ENCODE peak calls at places on chromosomes 4 and X, in five cellular contexts. D is activated naive CD8-positive, alpha-beta T cell treated with anti-CD3 and anti-CD28 coated beads, Interleukin-2, amount 50 U/mL, for 16 hours; F is H4; S is amniotic stem cell; O is GM12891. W is an unnamed sample.

GRCh38 chr4:5980436-5981155 is 37.6 kb downstream of the C4orf50 start:
- DNase-seq in D (no peak), F (no peak), S (no peak), O (no peak), W (no peak)

GRCh38 chrX:66914082-66914481 is 275.2 kb upstream of the EDA2R start:
- DNase-seq in S (no peak), D (no peak), F (no peak), O (no peak), W (no peak)

GRCh38 chr4:3857316-3857926 is 91.2 kb downstream of the ADRA2C start:
- DNase-seq in S (no peak), O (no peak), F (no peak), D (no peak), W (no peak)

GRCh38 chr4:112379306-112379705 is 82.1 kb downstream of the ALPK1 start:
- DNase-seq in O (no peak), F (no peak), D (no peak), S (no peak), W (no peak)

GRCh38 chr4:150801833-150802232 is 213.3 kb downstream of the LRBA start:
- DNase-seq in S (no peak), D (no peak), O (no peak), F (no peak), W (no peak)

GRCh38 chrX:3290561-3290960 is 55.9 kb downstream of the MXRA5 start:
- DNase-seq in S (no peak), D (no peak), F (no peak), O (no peak), W (no peak)

GRCh38 chr4:188781655-188782054 is 642.4 kb downstream of the TRIML1 start:
- DNase-seq in O (no peak), F (peak; percentile 46), D (no peak), S (no peak), W (no peak)

GRCh38 chr4:189548484-189549160 is 392.1 kb upstream of the FRG1 start:
- DNase-seq in D (no peak), F (no peak), S (no peak), O (no peak), W (no peak)

GRCh38 chr4:139534287-139534950 is 21.6 kb downstream of the SETD7 start:
- DNase-seq in D (no peak), F (no peak), S (no peak), O (no peak), W (no peak)

GRCh38 chrX:17377047-17377692 is 2.2 kb downstream of the NHS start:
- DNase-seq in D (no peak), F (peak; percentile 44), O (no peak), S (no peak), W (no peak)

GRCh38 chr4:13240066-13240465 is 244.1 kb downstream of the RAB28 start:
- DNase-seq in O (no peak), F (peak; percentile 68), D (no peak), S (no peak), W (no peak)

GRCh38 chrX:71941771-71942170 is 31.1 kb downstream of the NHSL2 start:
- DNase-seq in D (no peak), F (peak; percentile 13), S (peak; percentile 13), O (no peak), W (no peak)

GRCh38 chrX:120213438-120214265 is 37.0 kb upstream of the ZBTB33 start:
- DNase-seq in D (peak; percentile 1), S (peak; percentile 7), F (peak; percentile 50), O (peak; percentile 24), W (peak; percentile 34)

GRCh38 chr4:56240554-56241190 is 146.6 kb downstream of the AASDH start:
- DNase-seq in D (no peak), F (no peak), O (no peak), S (no peak), W (no peak)

GRCh38 chr4:8155048-8155447 is 3.6 kb downstream of the ABLIM2 start:
- DNase-seq in D (no peak), S (no peak), O (no peak), F (no peak), W (no peak)

GRCh38 chr4:128653514-128654420 is 155.7 kb upstream of the JADE1 start:
- DNase-seq in D (no peak), S (no peak), F (no peak), O (no peak), W (no peak)

GRCh38 chrX:107701493-107702121 is 73.3 kb downstream of the PRPS1 start:
- DNase-seq in O (no peak), D (no peak), F (no peak), S (no peak), W (no peak)

GRCh38 chr4:165493359-165493758 is 114.6 kb downstream of the CPE start:
- DNase-seq in O (peak; percentile 10), F (peak; percentile 57), D (peak; percentile 24), S (no peak), W (peak; percentile 25)

GRCh38 chr4:109559625-109559982 is 442 bp upstream of the MCUB start:
- DNase-seq in D (no peak), O (peak; percentile 36), F (no peak), S (no peak), W (peak; percentile 33)

GRCh38 chr4:11748169-11748872 is 319.6 kb upstream of the HS3ST1 start:
- DNase-seq in O (no peak), F (peak; percentile 81), D (no peak), S (peak; percentile 44), W (no peak)

GRCh38 chrX:119549327-119550016 is 15.7 kb downstream of the STEEP1 start:
- DNase-seq in F (no peak), S (no peak), O (no peak), D (no peak), W (no peak)

GRCh38 chrX:13816899-13817298 is at the start of gene GPM6B:
- DNase-seq in D (no peak), O (no peak), S (no peak), F (no peak), W (no peak)

GRCh38 chr4:26726655-26727387 is 133.8 kb upstream of the STIM2 start:
- DNase-seq in F (no peak), D (no peak), S (no peak), O (no peak), W (no peak)